ENCODE peak calls at places on chromosomes 13 and 19, in five cellular contexts. U is neuronal stem cell, K is T-helper 2 cell, N is lower lobe of right lung, F is A172. P is an unnamed sample.

GRCh38 chr19:39254539-39255345 is 6.1 kb upstream of the IFNL4 start:
- DNase-seq in U (no peak), N (no peak), F (no peak), K (no peak), P (peak)

GRCh38 chr19:29834991-29835390 is 23.2 kb downstream of the CCNE1 start:
- DNase-seq in U (no peak), F (no peak), K (no peak), N (no peak), P (peak)

GRCh38 chr13:102901056-102901455 is 55.2 kb downstream of the ERCC5 start:
- DNase-seq in K (no peak), U (no peak), N (no peak), F (no peak), P (no peak)

GRCh38 chr13:96044238-96044637 is 9.0 kb downstream of the UGGT2 start:
- DNase-seq in U (no peak), N (no peak), F (no peak), K (no peak), P (no peak)

GRCh38 chr19:29525901-29526729 is at the start of gene VSTM2B:
- DNase-seq in K (no peak), F (no peak), U (peak), N (peak), P (no peak)

GRCh38 chr19:50562996-50563395 is 5.2 kb downstream of the LRRC4B start:
- DNase-seq in K (no peak), U (no peak), F (no peak), N (no peak), P (no peak)

GRCh38 chr19:2478756-2479555 is 3.0 kb downstream of the GADD45B start:
- DNase-seq in N (peak), F (peak), U (no peak), K (peak), P (peak)

GRCh38 chr19:29514525-29515232 is 11.1 kb upstream of the VSTM2B start:
- DNase-seq in K (peak), N (peak), U (no peak), F (no peak), P (no peak)

GRCh38 chr19:7947939-7948338 is 4.5 kb upstream of the TIMM44 start:
- DNase-seq in U (no peak), F (no peak), K (no peak), N (no peak), P (no peak)

GRCh38 chr13:60356970-60357369 is 40.0 kb upstream of the TDRD3 start:
- DNase-seq in K (no peak), U (no peak), F (no peak), N (no peak), P (no peak)

GRCh38 chr13:103006706-103007426 is 59.4 kb downstream of the SLC10A2 start:
- DNase-seq in U (no peak), F (no peak), N (no peak), K (no peak), P (no peak)

GRCh38 chr13:111022886-111023285 is 92.2 kb upstream of the ARHGEF7 start:
- DNase-seq in N (no peak), F (no peak), U (no peak), K (no peak), P (no peak)

GRCh38 chr13:94967183-94968039 is 255.1 kb upstream of the SOX21 start:
- DNase-seq in N (no peak), U (peak), K (peak), F (peak), P (no peak)

GRCh38 chr19:4521888-4522242 is 3.6 kb upstream of the PLIN4 start:
- DNase-seq in K (no peak), N (no peak), F (no peak), U (no peak), P (no peak)

GRCh38 chr19:52191951-52192350 is 2.1 kb downstream of the PPP2R1A start:
- DNase-seq in U (no peak), F (no peak), K (no peak), N (no peak), P (no peak)

GRCh38 chr13:20193142-20193923 is 595 bp upstream of the GJB2 start:
- DNase-seq in U (no peak), K (peak), F (no peak), N (no peak), P (peak)

GRCh38 chr19:50333737-50334617 is 4.8 kb upstream of the KCNC3 start:
- DNase-seq in U (no peak), K (no peak), F (no peak), N (peak), P (peak)

GRCh38 chr19:38359242-38360021 is 14.9 kb upstream of the PSMD8 start:
- DNase-seq in F (no peak), U (no peak), K (no peak), N (no peak), P (no peak)

GRCh38 chr13:111966969-111967368 is 100.0 kb upstream of the SOX1 start:
- DNase-seq in N (no peak), K (no peak), F (no peak), U (no peak), P (no peak)

GRCh38 chr19:45311640-45312039 is 11.0 kb downstream of the CKM start:
- DNase-seq in U (no peak), F (no peak), N (peak), K (no peak), P (no peak)

GRCh38 chr13:112136095-112136494 is 69.1 kb downstream of the SOX1 start:
- DNase-seq in F (no peak), N (no peak), K (no peak), U (no peak), P (no peak)

GRCh38 chr13:102940770-102941169 is 94.9 kb downstream of the ERCC5 start:
- DNase-seq in U (no peak), F (no peak), N (no peak), K (no peak), P (no peak)